ENCODE peak calls at places on chromosomes 1 and 21, in nine cellular contexts. V, J, G, T, D, F, Q, I and L are unnamed samples.
A peak's percentile ranks its signal among the peaks of the same experiment; 100 is the strongest.

GRCh38 chr1:78333426-78334012 is 157.3 kb upstream of the PTGFR start:
- DNase-seq in D (peak; percentile 2), J (no peak), V (peak; percentile 33), F (no peak), Q (peak; percentile 40), T (no peak), I (no peak), G (peak; percentile 5), L (no peak)

GRCh38 chr1:187091666-187092065 is 262.9 kb downstream of the PLA2G4A start:
- DNase-seq in I (no peak), J (peak; percentile 65), G (no peak), F (no peak), D (no peak), T (no peak), V (peak; percentile 11), Q (peak; percentile 17), L (peak; percentile 5)

GRCh38 chr1:216632980-216633379 is 90.2 kb downstream of the ESRRG start:
- DNase-seq in F (no peak), G (no peak), D (no peak), J (no peak), Q (no peak), I (no peak), T (no peak), V (no peak), L (no peak)

GRCh38 chr1:190479028-190479427 is 1.4 kb upstream of the BRINP3 start:
- DNase-seq in T (no peak), G (no peak), Q (peak; percentile 20), F (no peak), I (no peak), D (no peak), J (no peak), V (no peak), L (no peak)

GRCh38 chr1:54805466-54805865 is 4.3 kb upstream of the TTC22 start:
- DNase-seq in J (no peak), D (no peak), F (no peak), T (peak; percentile 18), G (no peak), Q (no peak), V (no peak), I (no peak), L (no peak)

GRCh38 chr21:31986035-31986856 is 113.4 kb downstream of the HUNK start:
- DNase-seq in Q (no peak), D (no peak), F (no peak), J (no peak), T (no peak), G (no peak), V (no peak), I (no peak), L (no peak)

GRCh38 chr1:200107004-200107470 is 79.5 kb downstream of the NR5A2 start:
- DNase-seq in V (peak; percentile 10), G (no peak), D (no peak), F (no peak), T (no peak), I (peak; percentile 31), J (no peak), Q (no peak), L (peak; percentile 18)

GRCh38 chr1:243595527-243596206 is 254.4 kb downstream of the AKT3 start:
- DNase-seq in G (no peak), T (no peak), J (no peak), I (peak; percentile 57), D (no peak), V (no peak), F (no peak), Q (peak; percentile 76), L (no peak)

GRCh38 chr1:109381573-109381972 is 16.1 kb downstream of the SORT1 start:
- DNase-seq in G (no peak), T (no peak), V (no peak), I (no peak), Q (no peak), D (no peak), J (no peak), F (no peak), L (no peak)

GRCh38 chr1:160925652-160926241 is 28.9 kb downstream of the ITLN2 start:
- DNase-seq in D (no peak), Q (no peak), J (peak; percentile 35), V (peak; percentile 63), I (no peak), T (no peak), F (no peak), G (no peak), L (peak; percentile 25)

GRCh38 chr1:183385746-183386145 is 32.4 kb downstream of the NMNAT2 start:
- DNase-seq in J (no peak), I (no peak), F (no peak), Q (no peak), T (no peak), G (no peak), D (no peak), V (no peak), L (peak; percentile 57)

GRCh38 chr1:65009724-65010420 is 43.5 kb upstream of the JAK1 start:
- DNase-seq in J (peak; percentile 21), G (no peak), D (peak; percentile 10), F (no peak), I (no peak), T (no peak), V (no peak), Q (no peak), L (peak; percentile 42)

GRCh38 chr1:230087034-230087721 is 20.1 kb downstream of the GALNT2 start:
- DNase-seq in J (no peak), T (peak; percentile 31), V (no peak), I (no peak), G (no peak), Q (no peak), D (no peak), F (no peak), L (no peak)

GRCh38 chr1:10471411-10472219 is 714 bp downstream of the DFFA start:
- DNase-seq in F (no peak), V (peak; percentile 21), Q (peak; percentile 48), G (no peak), T (peak; percentile 56), I (peak; percentile 32), D (no peak), J (peak; percentile 7), L (peak; percentile 50)

GRCh38 chr1:57033222-57034019 is 67.6 kb upstream of the C8B start:
- DNase-seq in D (peak; percentile 3), T (no peak), Q (no peak), I (no peak), J (no peak), V (no peak), F (no peak), G (no peak), L (no peak)

GRCh38 chr1:36172983-36173382 is 17.0 kb downstream of the MAP7D1 start:
- DNase-seq in T (no peak), G (no peak), J (peak; percentile 89), V (no peak), F (no peak), D (no peak), I (no peak), Q (peak; percentile 89), L (peak; percentile 97)

GRCh38 chr1:100622037-100622436 is 84.1 kb downstream of the GPR88 start:
- DNase-seq in F (no peak), I (peak; percentile 97), J (peak; percentile 96), V (peak; percentile 81), Q (peak; percentile 98), T (no peak), G (no peak), D (no peak), L (peak; percentile 100)

GRCh38 chr1:11800756-11801433 is 4.9 kb downstream of the MTHFR start:
- DNase-seq in J (peak; percentile 52), D (no peak), T (no peak), V (no peak), Q (no peak), I (no peak), G (no peak), F (no peak), L (peak; percentile 48)

GRCh38 chr1:7079637-7080036 is 294.4 kb downstream of the CAMTA1 start:
- DNase-seq in G (no peak), D (no peak), Q (no peak), T (no peak), I (no peak), J (no peak), V (peak; percentile 4), F (no peak), L (no peak)